ENCODE peak calls at places on chromosomes 11 and 22, in six cellular contexts. One of them, this sample, is unnamed.

GRCh38 chr11:102794382-102794781 is 3.6 kb downstream of the MMP1 start:
- DNase-seq in esophagus squamous epithelium: no peak
- DNase-seq in M059J: peak; percentile 63
- DNase-seq in central memory CD4-positive, alpha-beta T cell: no peak
- DNase-seq in sciatic nerve: no peak
- DNase-seq in activated T-cell treated with anti-CD3 and anti-CD28 coated beads for 24 hours: no peak
- DNase-seq in this sample: no peak

GRCh38 chr22:41501209-41501608 is 32.3 kb downstream of the ACO2 start:
- DNase-seq in M059J: peak; percentile 19
- DNase-seq in esophagus squamous epithelium: no peak
- DNase-seq in central memory CD4-positive, alpha-beta T cell: no peak
- DNase-seq in activated T-cell treated with anti-CD3 and anti-CD28 coated beads for 24 hours: no peak
- DNase-seq in sciatic nerve: no peak
- DNase-seq in this sample: no peak

GRCh38 chr22:35918466-35918865 is 110.2 kb downstream of the RBFOX2 start:
- DNase-seq in esophagus squamous epithelium: no peak
- DNase-seq in sciatic nerve: no peak
- DNase-seq in central memory CD4-positive, alpha-beta T cell: no peak
- DNase-seq in M059J: no peak
- DNase-seq in activated T-cell treated with anti-CD3 and anti-CD28 coated beads for 24 hours: no peak
- DNase-seq in this sample: no peak

GRCh38 chr11:67120881-67121710 is 2.0 kb downstream of the KDM2A start:
- DNase-seq in central memory CD4-positive, alpha-beta T cell: no peak
- DNase-seq in M059J: peak; percentile 64
- DNase-seq in esophagus squamous epithelium: no peak
- DNase-seq in sciatic nerve: peak; percentile 30
- DNase-seq in activated T-cell treated with anti-CD3 and anti-CD28 coated beads for 24 hours: no peak
- DNase-seq in this sample: no peak

GRCh38 chr11:72753341-72754148 is 1.3 kb upstream of the ARAP1 start:
- DNase-seq in activated T-cell treated with anti-CD3 and anti-CD28 coated beads for 24 hours: no peak
- DNase-seq in sciatic nerve: no peak
- DNase-seq in esophagus squamous epithelium: no peak
- DNase-seq in M059J: no peak
- DNase-seq in central memory CD4-positive, alpha-beta T cell: no peak
- DNase-seq in this sample: no peak

GRCh38 chr11:119778391-119779194 is 49.6 kb upstream of the NECTIN1 start:
- DNase-seq in activated T-cell treated with anti-CD3 and anti-CD28 coated beads for 24 hours: no peak
- DNase-seq in sciatic nerve: no peak
- DNase-seq in esophagus squamous epithelium: no peak
- DNase-seq in central memory CD4-positive, alpha-beta T cell: no peak
- DNase-seq in M059J: no peak
- DNase-seq in this sample: no peak

GRCh38 chr22:37371491-37371890 is 55.8 kb downstream of the ELFN2 start:
- DNase-seq in M059J: no peak
- DNase-seq in central memory CD4-positive, alpha-beta T cell: no peak
- DNase-seq in esophagus squamous epithelium: no peak
- DNase-seq in sciatic nerve: no peak
- DNase-seq in activated T-cell treated with anti-CD3 and anti-CD28 coated beads for 24 hours: no peak
- DNase-seq in this sample: no peak

GRCh38 chr11:2928605-2929510 is at the start of gene PHLDA2:
- DNase-seq in activated T-cell treated with anti-CD3 and anti-CD28 coated beads for 24 hours: peak; percentile 38
- DNase-seq in sciatic nerve: no peak
- DNase-seq in central memory CD4-positive, alpha-beta T cell: peak; percentile 68
- DNase-seq in M059J: peak; percentile 44
- DNase-seq in esophagus squamous epithelium: no peak
- DNase-seq in this sample: no peak

GRCh38 chr11:34653851-34654490 is 33.1 kb downstream of the EHF start:
- DNase-seq in sciatic nerve: no peak
- DNase-seq in central memory CD4-positive, alpha-beta T cell: no peak
- DNase-seq in M059J: peak; percentile 100
- DNase-seq in activated T-cell treated with anti-CD3 and anti-CD28 coated beads for 24 hours: no peak
- DNase-seq in esophagus squamous epithelium: no peak
- DNase-seq in this sample: no peak

GRCh38 chr11:91625495-91625894 is 599.1 kb upstream of the FAT3 start:
- DNase-seq in activated T-cell treated with anti-CD3 and anti-CD28 coated beads for 24 hours: no peak
- DNase-seq in sciatic nerve: no peak
- DNase-seq in M059J: peak; percentile 2
- DNase-seq in central memory CD4-positive, alpha-beta T cell: no peak
- DNase-seq in esophagus squamous epithelium: no peak
- DNase-seq in this sample: no peak

GRCh38 chr22:17486313-17486712 is 77.0 kb upstream of the SLC25A18 start:
- DNase-seq in activated T-cell treated with anti-CD3 and anti-CD28 coated beads for 24 hours: no peak
- DNase-seq in central memory CD4-positive, alpha-beta T cell: no peak
- DNase-seq in M059J: no peak
- DNase-seq in sciatic nerve: no peak
- DNase-seq in esophagus squamous epithelium: no peak
- DNase-seq in this sample: no peak

GRCh38 chr11:118927554-118928107 is 1.9 kb upstream of the BCL9L start:
- DNase-seq in sciatic nerve: no peak
- DNase-seq in M059J: peak; percentile 35
- DNase-seq in esophagus squamous epithelium: no peak
- DNase-seq in central memory CD4-positive, alpha-beta T cell: no peak
- DNase-seq in activated T-cell treated with anti-CD3 and anti-CD28 coated beads for 24 hours: no peak
- DNase-seq in this sample: no peak

GRCh38 chr11:16804104-16804947 is 65.9 kb downstream of the C11orf58 start:
- DNase-seq in esophagus squamous epithelium: no peak
- DNase-seq in central memory CD4-positive, alpha-beta T cell: no peak
- DNase-seq in sciatic nerve: no peak
- DNase-seq in M059J: no peak
- DNase-seq in activated T-cell treated with anti-CD3 and anti-CD28 coated beads for 24 hours: no peak
- DNase-seq in this sample: no peak

GRCh38 chr11:12410006-12410728 is 32.8 kb downstream of the PARVA start:
- DNase-seq in M059J: peak; percentile 68
- DNase-seq in central memory CD4-positive, alpha-beta T cell: no peak
- DNase-seq in activated T-cell treated with anti-CD3 and anti-CD28 coated beads for 24 hours: no peak
- DNase-seq in sciatic nerve: no peak
- DNase-seq in esophagus squamous epithelium: no peak
- DNase-seq in this sample: no peak

GRCh38 chr11:93652161-93652597 is 9.3 kb upstream of the CEP295 start:
- DNase-seq in M059J: peak; percentile 54
- DNase-seq in activated T-cell treated with anti-CD3 and anti-CD28 coated beads for 24 hours: peak; percentile 11
- DNase-seq in central memory CD4-positive, alpha-beta T cell: peak; percentile 35
- DNase-seq in esophagus squamous epithelium: no peak
- DNase-seq in sciatic nerve: no peak
- DNase-seq in this sample: no peak

GRCh38 chr11:70612459-70613141 is 214.3 kb downstream of the CTTN start:
- DNase-seq in esophagus squamous epithelium: no peak
- DNase-seq in central memory CD4-positive, alpha-beta T cell: no peak
- DNase-seq in M059J: no peak
- DNase-seq in activated T-cell treated with anti-CD3 and anti-CD28 coated beads for 24 hours: no peak
- DNase-seq in sciatic nerve: no peak
- DNase-seq in this sample: no peak

GRCh38 chr11:62477927-62478326 is 59.1 kb downstream of the SCGB1A1 start:
- DNase-seq in central memory CD4-positive, alpha-beta T cell: no peak
- DNase-seq in activated T-cell treated with anti-CD3 and anti-CD28 coated beads for 24 hours: no peak
- DNase-seq in M059J: no peak
- DNase-seq in esophagus squamous epithelium: no peak
- DNase-seq in sciatic nerve: no peak
- DNase-seq in this sample: no peak

GRCh38 chr22:50210378-50211139 is 9.7 kb downstream of the SELENOO start:
- DNase-seq in activated T-cell treated with anti-CD3 and anti-CD28 coated beads for 24 hours: no peak
- DNase-seq in esophagus squamous epithelium: no peak
- DNase-seq in M059J: no peak
- DNase-seq in sciatic nerve: peak; percentile 61
- DNase-seq in central memory CD4-positive, alpha-beta T cell: no peak
- DNase-seq in this sample: no peak

GRCh38 chr11:92845390-92846185 is 123.9 kb upstream of the MTNR1B start:
- DNase-seq in sciatic nerve: no peak
- DNase-seq in activated T-cell treated with anti-CD3 and anti-CD28 coated beads for 24 hours: no peak
- DNase-seq in central memory CD4-positive, alpha-beta T cell: no peak
- DNase-seq in esophagus squamous epithelium: no peak
- DNase-seq in M059J: no peak
- DNase-seq in this sample: no peak

This sample was measured in right atrium auricular region.